ENCODE peak calls at places on chromosomes 7 and 10, in seven cellular contexts. E is H1, T is K562, Q is GM12891, W is GM12892, I is GM12878, S is HepG2. Y is an unnamed sample.

GRCh38 chr10:127492607-127493250 is 56.4 kb upstream of the NPS start:
- DNase-seq in E (peak; percentile 23), T (no peak), Q (no peak), W (no peak), I (no peak), S (no peak), Y (no peak)

GRCh38 chr7:44607141-44608068 is 978 bp downstream of the OGDH start:
- DNase-seq in E (no peak), T (no peak), Q (no peak), W (no peak), I (no peak), S (no peak), Y (no peak)

GRCh38 chr7:131196808-131197207 is 130.9 kb upstream of the MKLN1 start:
- DNase-seq in E (no peak), T (no peak), Q (no peak), W (no peak), I (no peak), S (no peak), Y (no peak)

GRCh38 chr10:62038609-62039190 is 137.2 kb downstream of the ARID5B start:
- DNase-seq in E (no peak), T (peak; percentile 56), Q (peak; percentile 20), W (peak; percentile 34), I (no peak), S (peak; percentile 78), Y (peak; percentile 62)

GRCh38 chr7:94639384-94639783 is 16.5 kb downstream of the SGCE start:
- DNase-seq in E (no peak), T (no peak), Q (no peak), W (no peak), I (no peak), S (no peak), Y (no peak)

GRCh38 chr10:53162856-53163255 is 390.3 kb upstream of the MBL2 start:
- DNase-seq in E (no peak), T (no peak), Q (no peak), W (no peak), I (no peak), S (no peak), Y (no peak)

GRCh38 chr10:77410523-77410922 is 227.1 kb downstream of the KCNMA1 start:
- DNase-seq in E (no peak), T (no peak), Q (no peak), W (no peak), I (no peak), S (no peak), Y (no peak)

GRCh38 chr10:131852823-131853609 is 47.8 kb upstream of the PPP2R2D start:
- DNase-seq in E (no peak), T (no peak), Q (no peak), W (no peak), I (no peak), S (no peak), Y (no peak)

GRCh38 chr7:30460246-30460633 is 18.3 kb downstream of the NOD1 start:
- DNase-seq in E (no peak), T (no peak), Q (no peak), W (no peak), I (no peak), S (no peak), Y (peak; percentile 51)

GRCh38 chr10:5971315-5971832 is 6.0 kb downstream of the IL15RA start:
- DNase-seq in E (no peak), T (peak; percentile 70), Q (no peak), W (no peak), I (no peak), S (no peak), Y (no peak)

GRCh38 chr10:124592736-124593430 is 131.3 kb downstream of the LHPP start:
- DNase-seq in E (no peak), T (no peak), Q (no peak), W (no peak), I (no peak), S (no peak), Y (no peak)

GRCh38 chr10:3719024-3719843 is 65.8 kb downstream of the KLF6 start:
- DNase-seq in E (no peak), T (no peak), Q (no peak), W (no peak), I (no peak), S (no peak), Y (no peak)

GRCh38 chr7:7843972-7844371 is 124.6 kb upstream of the GLCCI1 start:
- DNase-seq in E (no peak), T (no peak), Q (no peak), W (no peak), I (no peak), S (no peak), Y (no peak)

GRCh38 chr7:4851459-4852422 is 10.1 kb downstream of the PAPOLB start:
- DNase-seq in E (no peak), T (no peak), Q (no peak), W (no peak), I (no peak), S (no peak), Y (no peak)

GRCh38 chr10:120963053-120963533 is 111.9 kb downstream of the WDR11 start:
- DNase-seq in E (no peak), T (no peak), Q (no peak), W (no peak), I (no peak), S (no peak), Y (peak; percentile 38)

GRCh38 chr10:119441151-119441821 is 101.2 kb downstream of the RGS10 start:
- DNase-seq in E (no peak), T (no peak), Q (no peak), W (no peak), I (no peak), S (no peak), Y (no peak)

GRCh38 chr10:111546216-111546615 is 469.4 kb downstream of the ADRA2A start:
- DNase-seq in E (no peak), T (no peak), Q (no peak), W (no peak), I (no peak), S (no peak), Y (no peak)

GRCh38 chr10:132132391-132132841 is 54.3 kb upstream of the DPYSL4 start:
- DNase-seq in E (no peak), T (no peak), Q (no peak), W (no peak), I (no peak), S (no peak), Y (peak; percentile 54)

GRCh38 chr10:72175166-72175565 is 40.6 kb upstream of the ANAPC16 start:
- DNase-seq in E (no peak), T (no peak), Q (no peak), W (no peak), I (peak; percentile 34), S (no peak), Y (no peak)
- TF ChIP-seq TAF1 in E (no peak), T (no peak), Q (no peak), W (no peak), I (no peak), S (no peak), Y (peak; percentile 14)

DNA sequence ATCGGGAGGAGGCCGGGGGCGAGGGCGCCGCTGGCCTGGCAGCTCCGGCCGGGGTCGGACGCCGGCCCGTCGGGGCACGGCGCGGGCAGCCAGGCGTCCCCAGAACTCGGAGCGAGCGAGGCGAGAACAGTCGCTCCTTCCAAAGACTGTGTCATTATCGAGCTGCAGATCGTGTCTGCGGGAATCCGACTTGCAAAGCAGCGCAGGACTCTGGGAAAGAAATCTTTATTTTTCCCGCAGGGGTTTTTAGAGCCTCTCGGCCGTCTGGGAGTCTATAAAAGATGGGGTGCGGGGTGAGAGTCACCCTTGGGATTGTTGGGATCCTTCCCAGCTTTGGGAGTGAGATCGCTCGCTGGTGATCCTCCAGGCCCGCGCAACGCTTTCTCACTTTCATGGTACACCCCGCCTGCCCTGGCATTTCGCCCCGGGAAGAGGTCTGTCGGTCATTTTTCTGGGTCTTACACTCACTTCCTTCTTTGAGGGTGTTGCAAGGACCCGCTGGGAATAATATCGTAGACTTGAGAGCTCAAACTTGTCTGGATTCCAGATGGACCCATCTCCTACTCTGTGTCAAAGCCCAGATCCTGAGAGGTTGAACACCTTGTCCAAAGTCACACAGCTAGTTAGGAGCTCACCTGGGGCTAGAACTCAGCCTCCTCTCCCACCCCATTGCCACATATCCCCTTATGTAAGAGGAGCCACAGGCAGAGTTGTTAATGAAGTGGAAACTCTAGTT is 1.0 kb downstream of the UBTD1 start:
- DNase-seq in E (no peak), T (no peak), Q (no peak), W (no peak), I (no peak), S (no peak), Y (peak; percentile 39)
- TF ChIP-seq TAF1 in E (peak; percentile 48), T (no peak), Q (no peak), W (no peak), I (no peak), S (no peak), Y (peak; percentile 23)

DNA sequence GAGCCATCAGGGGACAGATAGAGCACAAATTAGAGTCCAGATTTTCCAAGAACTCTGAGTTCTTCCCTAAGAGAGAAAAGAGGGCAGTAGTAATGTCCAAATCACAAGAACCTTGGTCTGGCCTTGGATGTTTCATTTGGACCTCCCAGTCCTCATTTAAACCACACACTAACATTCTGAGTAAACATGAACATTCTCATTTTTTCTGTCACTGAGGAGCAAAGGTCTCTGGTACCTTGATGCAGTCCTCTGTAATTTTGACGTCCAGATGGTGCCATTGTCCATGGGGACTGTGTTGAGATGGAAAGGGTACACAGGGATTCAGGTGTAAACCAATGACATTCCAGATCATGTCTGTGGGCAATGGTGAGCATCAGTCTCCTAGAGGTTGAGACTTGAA is 225.4 kb upstream of the PHYHIPL start:
- DNase-seq in E (no peak), T (no peak), Q (no peak), W (no peak), I (no peak), S (peak; percentile 32), Y (no peak)
- TF ChIP-seq TAF1 in E (no peak), T (no peak), Q (no peak), W (no peak), I (no peak), S (no peak), Y (no peak)

GRCh38 chr10:11557513-11557912 is 53.9 kb downstream of the USP6NL start:
- DNase-seq in E (no peak), T (no peak), Q (no peak), W (no peak), I (no peak), S (no peak), Y (no peak)

GRCh38 chr10:11551915-11552602 is 59.4 kb downstream of the USP6NL start:
- DNase-seq in E (no peak), T (peak; percentile 32), Q (no peak), W (no peak), I (no peak), S (peak; percentile 63), Y (no peak)

GRCh38 chr10:11555556-11555955 is 55.9 kb downstream of the USP6NL start:
- DNase-seq in E (no peak), T (no peak), Q (no peak), W (no peak), I (no peak), S (no peak), Y (no peak)

GRCh38 chr10:11551104-11551503 is 60.3 kb downstream of the USP6NL start:
- DNase-seq in E (no peak), T (no peak), Q (no peak), W (no peak), I (no peak), S (no peak), Y (no peak)

GRCh38 chr10:11553773-11554381 is 57.6 kb downstream of the USP6NL start:
- DNase-seq in E (no peak), T (no peak), Q (no peak), W (no peak), I (peak; percentile 87), S (no peak), Y (no peak)
- TF ChIP-seq TAF1 in E (no peak), T (no peak), Q (no peak), W (no peak), I (no peak), S (no peak), Y (no peak)

GRCh38 chr10:29688230-29688634 is 53.5 kb upstream of the SVIL start:
- DNase-seq in E (peak; percentile 70), T (no peak), Q (no peak), W (no peak), I (no peak), S (no peak), Y (peak; percentile 47)
- TF ChIP-seq TAF1 in E (peak; percentile 41), T (no peak), Q (no peak), W (no peak), I (no peak), S (no peak), Y (no peak)